ENCODE peak calls at places on chromosomes 16 and 17, in nine cellular contexts. One of them, this sample, is unnamed.

GRCh38 chr17:50564916-50565315 is 4.4 kb downstream of the CACNA1G start:
- DNase-seq in HT1080: no peak
- DNase-seq in brain microvascular endothelial cell: peak; percentile 36
- DNase-seq in RWPE1: no peak
- DNase-seq in body of pancreas: peak; percentile 44
- DNase-seq in iris pigment epithelial cell: peak; percentile 45
- DNase-seq in thoracic aorta: peak; percentile 61
- DNase-seq in AML-193: no peak
- DNase-seq in AG04450: no peak
- DNase-seq in this sample: peak; percentile 76

GRCh38 chr17:67420994-67421393 is 43.9 kb downstream of the PITPNC1 start:
- DNase-seq in HT1080: no peak
- DNase-seq in brain microvascular endothelial cell: no peak
- DNase-seq in RWPE1: no peak
- DNase-seq in body of pancreas: peak; percentile 14
- DNase-seq in iris pigment epithelial cell: no peak
- DNase-seq in thoracic aorta: no peak
- DNase-seq in AML-193: no peak
- DNase-seq in AG04450: no peak
- DNase-seq in this sample: peak; percentile 25

GRCh38 chr17:9003355-9004131 is 17.8 kb upstream of the NTN1 start:
- DNase-seq in HT1080: no peak
- DNase-seq in brain microvascular endothelial cell: no peak
- DNase-seq in RWPE1: no peak
- DNase-seq in body of pancreas: no peak
- DNase-seq in iris pigment epithelial cell: no peak
- DNase-seq in thoracic aorta: no peak
- DNase-seq in AML-193: no peak
- DNase-seq in AG04450: no peak
- DNase-seq in this sample: no peak

GRCh38 chr16:24536671-24537070 is 2.7 kb upstream of the RBBP6 start:
- DNase-seq in HT1080: no peak
- DNase-seq in brain microvascular endothelial cell: no peak
- DNase-seq in RWPE1: no peak
- DNase-seq in body of pancreas: no peak
- DNase-seq in iris pigment epithelial cell: no peak
- DNase-seq in thoracic aorta: no peak
- DNase-seq in AML-193: no peak
- DNase-seq in AG04450: no peak
- DNase-seq in this sample: no peak

GRCh38 chr16:53695070-53695469 is 8.6 kb downstream of the RPGRIP1L start:
- DNase-seq in HT1080: peak; percentile 77
- DNase-seq in brain microvascular endothelial cell: peak; percentile 68
- DNase-seq in RWPE1: no peak
- DNase-seq in body of pancreas: no peak
- DNase-seq in iris pigment epithelial cell: peak; percentile 84
- DNase-seq in thoracic aorta: no peak
- DNase-seq in AML-193: no peak
- DNase-seq in AG04450: peak; percentile 42
- DNase-seq in this sample: peak; percentile 95

GRCh38 chr17:69523252-69523861 is 108.9 kb downstream of the MAP2K6 start:
- DNase-seq in HT1080: peak; percentile 64
- DNase-seq in brain microvascular endothelial cell: peak; percentile 27
- DNase-seq in RWPE1: peak; percentile 42
- DNase-seq in body of pancreas: peak; percentile 63
- DNase-seq in iris pigment epithelial cell: peak; percentile 72
- DNase-seq in thoracic aorta: no peak
- DNase-seq in AML-193: peak; percentile 14
- DNase-seq in AG04450: peak; percentile 24
- DNase-seq in this sample: peak; percentile 69

GRCh38 chr16:9092282-9092962 is 978 bp downstream of the HAPSTR1 start:
- DNase-seq in HT1080: peak; percentile 28
- DNase-seq in brain microvascular endothelial cell: no peak
- DNase-seq in RWPE1: peak; percentile 18
- DNase-seq in body of pancreas: peak; percentile 20
- DNase-seq in iris pigment epithelial cell: no peak
- DNase-seq in thoracic aorta: no peak
- DNase-seq in AML-193: no peak
- DNase-seq in AG04450: no peak
- DNase-seq in this sample: no peak

GRCh38 chr16:60077791-60078280 is 1343.7 kb upstream of the GOT2 start:
- DNase-seq in HT1080: peak; percentile 14
- DNase-seq in brain microvascular endothelial cell: no peak
- DNase-seq in RWPE1: no peak
- DNase-seq in body of pancreas: no peak
- DNase-seq in iris pigment epithelial cell: no peak
- DNase-seq in thoracic aorta: no peak
- DNase-seq in AML-193: no peak
- DNase-seq in AG04450: no peak
- DNase-seq in this sample: no peak

GRCh38 chr17:49527927-49528651 is 33.0 kb downstream of the NGFR start:
- DNase-seq in HT1080: no peak
- DNase-seq in brain microvascular endothelial cell: no peak
- DNase-seq in RWPE1: no peak
- DNase-seq in body of pancreas: no peak
- DNase-seq in iris pigment epithelial cell: no peak
- DNase-seq in thoracic aorta: no peak
- DNase-seq in AML-193: no peak
- DNase-seq in AG04450: no peak
- DNase-seq in this sample: no peak

GRCh38 chr17:28897769-28898259 is 281 bp upstream of the FLOT2 start:
- DNase-seq in HT1080: peak; percentile 18
- DNase-seq in brain microvascular endothelial cell: no peak
- DNase-seq in RWPE1: no peak
- DNase-seq in body of pancreas: peak; percentile 41
- DNase-seq in iris pigment epithelial cell: no peak
- DNase-seq in thoracic aorta: no peak
- DNase-seq in AML-193: no peak
- DNase-seq in AG04450: no peak
- DNase-seq in this sample: no peak

GRCh38 chr17:32258383-32259121 is 7.1 kb upstream of the RHBDL3 start:
- DNase-seq in HT1080: no peak
- DNase-seq in brain microvascular endothelial cell: no peak
- DNase-seq in RWPE1: no peak
- DNase-seq in body of pancreas: no peak
- DNase-seq in iris pigment epithelial cell: no peak
- DNase-seq in thoracic aorta: no peak
- DNase-seq in AML-193: no peak
- DNase-seq in AG04450: no peak
- DNase-seq in this sample: no peak

GRCh38 chr17:74272731-74273201 is 1.3 kb upstream of the DNAI2 start:
- DNase-seq in HT1080: no peak
- DNase-seq in brain microvascular endothelial cell: peak; percentile 13
- DNase-seq in RWPE1: no peak
- DNase-seq in body of pancreas: peak; percentile 18
- DNase-seq in iris pigment epithelial cell: no peak
- DNase-seq in thoracic aorta: no peak
- DNase-seq in AML-193: no peak
- DNase-seq in AG04450: no peak
- DNase-seq in this sample: peak; percentile 67

GRCh38 chr17:8623591-8623990 is 6.9 kb downstream of the MYH10 start:
- DNase-seq in HT1080: no peak
- DNase-seq in brain microvascular endothelial cell: peak; percentile 54
- DNase-seq in RWPE1: no peak
- DNase-seq in body of pancreas: no peak
- DNase-seq in iris pigment epithelial cell: peak; percentile 58
- DNase-seq in thoracic aorta: no peak
- DNase-seq in AML-193: no peak
- DNase-seq in AG04450: no peak
- DNase-seq in this sample: no peak

GRCh38 chr16:11256657-11257130 is 690 bp upstream of the SOCS1 start:
- DNase-seq in HT1080: peak; percentile 32
- DNase-seq in brain microvascular endothelial cell: no peak
- DNase-seq in RWPE1: peak; percentile 27
- DNase-seq in body of pancreas: peak; percentile 59
- DNase-seq in iris pigment epithelial cell: peak; percentile 59
- DNase-seq in thoracic aorta: no peak
- DNase-seq in AML-193: no peak
- DNase-seq in AG04450: no peak
- DNase-seq in this sample: peak; percentile 31

GRCh38 chr17:14856156-14856555 is 409.0 kb downstream of the PMP22 start:
- DNase-seq in HT1080: no peak
- DNase-seq in brain microvascular endothelial cell: no peak
- DNase-seq in RWPE1: no peak
- DNase-seq in body of pancreas: no peak
- DNase-seq in iris pigment epithelial cell: no peak
- DNase-seq in thoracic aorta: no peak
- DNase-seq in AML-193: no peak
- DNase-seq in AG04450: no peak
- DNase-seq in this sample: no peak

GRCh38 chr17:70622382-70623260 is 453.3 kb downstream of the KCNJ2 start:
- DNase-seq in HT1080: peak; percentile 40
- DNase-seq in brain microvascular endothelial cell: peak; percentile 15
- DNase-seq in RWPE1: peak; percentile 30
- DNase-seq in body of pancreas: peak; percentile 27
- DNase-seq in iris pigment epithelial cell: peak; percentile 56
- DNase-seq in thoracic aorta: no peak
- DNase-seq in AML-193: no peak
- DNase-seq in AG04450: no peak
- DNase-seq in this sample: peak; percentile 25

GRCh38 chr17:81004336-81005015 is 12.8 kb downstream of the CHMP6 start:
- DNase-seq in HT1080: no peak
- DNase-seq in brain microvascular endothelial cell: no peak
- DNase-seq in RWPE1: no peak
- DNase-seq in body of pancreas: no peak
- DNase-seq in iris pigment epithelial cell: no peak
- DNase-seq in thoracic aorta: no peak
- DNase-seq in AML-193: no peak
- DNase-seq in AG04450: no peak
- DNase-seq in this sample: no peak

GRCh38 chr17:75260679-75261335 is 599 bp downstream of the GGA3 start:
- DNase-seq in HT1080: no peak
- DNase-seq in brain microvascular endothelial cell: no peak
- DNase-seq in RWPE1: no peak
- DNase-seq in body of pancreas: no peak
- DNase-seq in iris pigment epithelial cell: peak; percentile 56
- DNase-seq in thoracic aorta: no peak
- DNase-seq in AML-193: no peak
- DNase-seq in AG04450: no peak
- DNase-seq in this sample: no peak

GRCh38 chr17:81291662-81292061 is 3.4 kb downstream of the SLC38A10 start:
- DNase-seq in HT1080: peak; percentile 41
- DNase-seq in brain microvascular endothelial cell: peak; percentile 28
- DNase-seq in RWPE1: peak; percentile 46
- DNase-seq in body of pancreas: peak; percentile 82
- DNase-seq in iris pigment epithelial cell: peak; percentile 40
- DNase-seq in thoracic aorta: no peak
- DNase-seq in AML-193: peak; percentile 82
- DNase-seq in AG04450: no peak
- DNase-seq in this sample: peak; percentile 69

GRCh38 chr17:73705594-73705993 is 61.3 kb upstream of the SDK2 start:
- DNase-seq in HT1080: peak; percentile 62
- DNase-seq in brain microvascular endothelial cell: peak; percentile 40
- DNase-seq in RWPE1: peak; percentile 54
- DNase-seq in body of pancreas: peak; percentile 35
- DNase-seq in iris pigment epithelial cell: peak; percentile 38
- DNase-seq in thoracic aorta: no peak
- DNase-seq in AML-193: no peak
- DNase-seq in AG04450: no peak
- DNase-seq in this sample: peak; percentile 90

GRCh38 chr17:46795379-46795952 is 23.0 kb downstream of the WNT3 start:
- DNase-seq in HT1080: peak; percentile 87
- DNase-seq in brain microvascular endothelial cell: peak; percentile 77
- DNase-seq in RWPE1: peak; percentile 46
- DNase-seq in body of pancreas: no peak
- DNase-seq in iris pigment epithelial cell: peak; percentile 27
- DNase-seq in thoracic aorta: no peak
- DNase-seq in AML-193: no peak
- DNase-seq in AG04450: no peak
- DNase-seq in this sample: no peak

GRCh38 chr17:58219789-58220183 is 731 bp upstream of the MKS1 start:
- DNase-seq in HT1080: peak; percentile 35
- DNase-seq in brain microvascular endothelial cell: no peak
- DNase-seq in RWPE1: peak; percentile 5
- DNase-seq in body of pancreas: no peak
- DNase-seq in iris pigment epithelial cell: no peak
- DNase-seq in thoracic aorta: no peak
- DNase-seq in AML-193: peak; percentile 50
- DNase-seq in AG04450: no peak
- DNase-seq in this sample: peak; percentile 13

GRCh38 chr16:81703177-81704155 is 75.6 kb upstream of the PLCG2 start:
- DNase-seq in HT1080: peak; percentile 81
- DNase-seq in brain microvascular endothelial cell: peak; percentile 94
- DNase-seq in RWPE1: peak; percentile 42
- DNase-seq in body of pancreas: no peak
- DNase-seq in iris pigment epithelial cell: peak; percentile 96
- DNase-seq in thoracic aorta: no peak
- DNase-seq in AML-193: no peak
- DNase-seq in AG04450: no peak
- DNase-seq in this sample: peak; percentile 91

GRCh38 chr17:2070241-2071023 is 15.5 kb downstream of the HIC1 start:
- DNase-seq in HT1080: no peak
- DNase-seq in brain microvascular endothelial cell: no peak
- DNase-seq in RWPE1: no peak
- DNase-seq in body of pancreas: no peak
- DNase-seq in iris pigment epithelial cell: no peak
- DNase-seq in thoracic aorta: no peak
- DNase-seq in AML-193: no peak
- DNase-seq in AG04450: no peak
- DNase-seq in this sample: no peak

GRCh38 chr16:75482434-75483205 is 12.6 kb downstream of the CHST6 start:
- DNase-seq in HT1080: peak; percentile 47
- DNase-seq in brain microvascular endothelial cell: no peak
- DNase-seq in RWPE1: no peak
- DNase-seq in body of pancreas: no peak
- DNase-seq in iris pigment epithelial cell: no peak
- DNase-seq in thoracic aorta: no peak
- DNase-seq in AML-193: no peak
- DNase-seq in AG04450: no peak
- DNase-seq in this sample: no peak

GRCh38 chr16:54921229-54921824 is 9.3 kb upstream of the IRX5 start:
- DNase-seq in HT1080: peak; percentile 16
- DNase-seq in brain microvascular endothelial cell: no peak
- DNase-seq in RWPE1: no peak
- DNase-seq in body of pancreas: no peak
- DNase-seq in iris pigment epithelial cell: peak; percentile 46
- DNase-seq in thoracic aorta: no peak
- DNase-seq in AML-193: peak; percentile 32
- DNase-seq in AG04450: no peak
- DNase-seq in this sample: peak; percentile 74